ENCODE peak calls at places on chromosome 14, in ten cellular contexts. A is cardiac muscle cell; J is progenitor cell of endocrine pancreas; H is upper lobe of right lung; Q is activated CD8-positive, alpha-beta T cell treated with anti-CD3 and anti-CD28 coated beads for 36 hours; Z is thoracic aorta; W is left ventricle myocardium inferior; R is cardiac fibroblast; T is CD8-positive, alpha-beta T cell; D is astrocyte of the cerebellum. S is an unnamed sample.

GRCh38 chr14:24132061-24132685 is 1.7 kb downstream of the FITM1 start:
- DNase-seq in J (no peak), R (no peak), Q (peak; percentile 57), Z (no peak), H (no peak), A (no peak), D (no peak), T (peak; percentile 35), W (no peak), S (no peak)

GRCh38 chr14:98634043-98634820 is 637.8 kb downstream of the BCL11B start:
- DNase-seq in W (no peak), Z (no peak), H (no peak), R (no peak), D (no peak), J (no peak), A (no peak), Q (no peak), T (no peak), S (no peak)

GRCh38 chr14:105178069-105178867 is 2.8 kb downstream of the NUDT14 start:
- DNase-seq in J (no peak), R (no peak), D (no peak), Q (no peak), T (no peak), W (no peak), Z (no peak), A (no peak), H (no peak), S (no peak)

GRCh38 chr14:99808133-99808505 is 14.9 kb downstream of the EML1 start:
- DNase-seq in J (no peak), W (no peak), A (no peak), Q (no peak), T (no peak), D (no peak), Z (no peak), R (no peak), H (no peak), S (no peak)

GRCh38 chr14:69048456-69048855 is 69.4 kb upstream of the ACTN1 start:
- DNase-seq in R (no peak), H (no peak), W (no peak), J (no peak), Z (no peak), D (no peak), Q (peak; percentile 50), T (peak; percentile 44), A (no peak), S (no peak)

GRCh38 chr14:52080171-52080800 is 11.4 kb upstream of the NID2 start:
- DNase-seq in W (no peak), Z (no peak), A (no peak), H (no peak), J (no peak), R (peak; percentile 90), D (no peak), T (no peak), Q (no peak), S (no peak)

GRCh38 chr14:74515891-74516412 is 22.4 kb downstream of the ISCA2 start:
- DNase-seq in W (peak; percentile 7), T (no peak), J (no peak), Z (no peak), H (peak; percentile 45), Q (no peak), R (no peak), D (no peak), A (no peak), S (no peak)

GRCh38 chr14:35215110-35215872 is 76.9 kb upstream of the PSMA6 start:
- DNase-seq in T (no peak), A (peak; percentile 43), Q (no peak), W (no peak), H (no peak), Z (no peak), R (peak; percentile 84), J (no peak), D (peak; percentile 51), S (peak; percentile 32)

GRCh38 chr14:92026548-92027190 is 13.2 kb downstream of the TRIP11 start:
- DNase-seq in W (no peak), T (no peak), J (no peak), D (no peak), Q (peak; percentile 70), R (no peak), A (no peak), H (no peak), Z (no peak), S (no peak)

GRCh38 chr14:100150932-100151587 is 8.4 kb downstream of the DEGS2 start:
- DNase-seq in Q (no peak), J (no peak), T (no peak), R (no peak), Z (no peak), A (no peak), D (no peak), W (no peak), H (no peak), S (no peak)

GRCh38 chr14:75979641-75980422 is 2.0 kb downstream of the TGFB3 start:
- DNase-seq in A (no peak), Q (no peak), T (no peak), Z (no peak), J (no peak), W (no peak), D (no peak), R (no peak), H (no peak), S (no peak)

GRCh38 chr14:67575684-67576083 is 24.4 kb downstream of the PIGH start:
- DNase-seq in H (peak; percentile 64), R (no peak), A (no peak), W (no peak), T (no peak), Z (no peak), Q (no peak), J (no peak), D (no peak), S (no peak)
- TF ChIP-seq CTCF in H (no peak), R (no peak), A (no peak), W (no peak), T (no peak), Z (no peak), Q (no peak), J (no peak), D (no peak), S (no peak)

GRCh38 chr14:79972230-79972629 is 239.1 kb downstream of the DIO2 start:
- DNase-seq in J (no peak), Z (no peak), D (peak; percentile 26), W (no peak), T (no peak), Q (no peak), A (no peak), R (peak; percentile 16), H (no peak), S (no peak)
- TF ChIP-seq CTCF in J (no peak), Z (no peak), D (no peak), W (no peak), T (no peak), Q (no peak), A (no peak), R (no peak), H (no peak), S (no peak)

DNA sequence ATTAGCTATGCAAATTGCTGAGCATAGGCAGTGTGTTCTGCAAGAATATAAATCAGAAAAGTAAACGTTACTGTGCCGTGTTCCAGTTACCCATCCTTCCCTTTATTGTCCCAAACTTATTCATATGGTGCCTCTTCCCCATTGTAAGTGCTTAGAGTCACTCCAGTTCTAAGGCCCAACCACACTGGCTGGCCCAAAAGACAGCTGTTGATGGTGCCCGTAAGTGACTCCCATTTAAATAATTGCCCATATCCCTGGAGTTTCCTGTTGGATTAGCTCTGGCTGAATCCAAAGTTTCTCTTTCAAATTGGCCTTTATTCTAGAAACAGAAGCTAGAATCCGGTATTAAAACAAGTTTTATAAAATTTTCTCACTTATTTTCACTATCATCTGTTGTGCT is 400.1 kb upstream of the DDHD1 start:
- DNase-seq in T (no peak), D (no peak), Q (no peak), J (no peak), R (no peak), A (no peak), H (no peak), W (no peak), Z (no peak), S (no peak)
- TF ChIP-seq CTCF in T (no peak), D (no peak), Q (no peak), J (no peak), R (no peak), A (no peak), H (no peak), W (no peak), Z (no peak), S (no peak)

DNA sequence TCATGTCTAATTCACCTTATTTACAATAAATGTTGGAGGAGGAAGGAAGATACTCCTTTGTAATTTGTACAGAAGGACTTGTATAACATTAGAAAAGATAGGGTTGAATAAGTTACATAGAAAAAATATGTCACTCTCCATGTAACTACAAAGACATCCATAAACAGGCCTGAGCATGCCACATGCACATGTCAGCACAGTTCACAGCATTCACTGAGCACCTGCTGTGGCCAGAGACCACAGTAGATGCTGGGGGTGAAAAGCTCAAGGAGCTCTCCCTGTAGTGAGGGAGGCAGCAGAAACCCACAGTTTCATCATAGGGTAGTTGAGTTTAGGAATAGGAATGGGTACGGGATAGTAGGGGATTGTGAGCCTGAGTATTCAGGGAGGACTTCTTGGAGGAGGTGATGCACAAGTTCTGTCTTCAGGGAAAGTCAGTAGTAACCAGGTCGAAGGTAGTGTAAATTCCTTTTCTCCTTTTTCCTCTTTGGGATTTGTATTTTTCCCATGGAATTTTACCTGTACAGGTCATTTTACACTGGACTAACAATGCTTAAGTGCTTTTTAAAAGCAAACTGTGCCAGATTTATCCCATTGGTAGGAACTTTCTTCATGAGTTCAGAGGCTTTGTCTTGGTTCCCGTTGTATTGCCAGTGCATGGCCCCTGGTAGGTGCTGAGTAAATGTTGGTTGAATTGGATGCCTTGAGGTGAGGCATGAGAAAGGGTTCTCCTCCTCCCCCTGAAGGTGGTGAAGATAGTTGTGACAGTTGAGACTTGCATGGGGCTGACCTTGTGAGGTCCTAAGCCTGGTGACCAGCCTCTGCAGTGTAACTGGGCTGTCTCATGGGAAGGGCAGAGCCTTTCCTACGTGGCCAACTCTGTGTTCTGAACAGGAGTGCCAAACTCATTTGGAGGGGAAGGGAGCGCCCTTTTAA is 20.2 kb downstream of the PRKCH start:
- DNase-seq in R (no peak), Q (peak; percentile 61), J (no peak), Z (no peak), A (no peak), H (no peak), D (no peak), T (peak; percentile 26), W (no peak), S (no peak)
- TF ChIP-seq CTCF in R (no peak), Q (no peak), J (no peak), Z (no peak), A (no peak), H (no peak), D (no peak), T (no peak), W (no peak), S (no peak)

DNA sequence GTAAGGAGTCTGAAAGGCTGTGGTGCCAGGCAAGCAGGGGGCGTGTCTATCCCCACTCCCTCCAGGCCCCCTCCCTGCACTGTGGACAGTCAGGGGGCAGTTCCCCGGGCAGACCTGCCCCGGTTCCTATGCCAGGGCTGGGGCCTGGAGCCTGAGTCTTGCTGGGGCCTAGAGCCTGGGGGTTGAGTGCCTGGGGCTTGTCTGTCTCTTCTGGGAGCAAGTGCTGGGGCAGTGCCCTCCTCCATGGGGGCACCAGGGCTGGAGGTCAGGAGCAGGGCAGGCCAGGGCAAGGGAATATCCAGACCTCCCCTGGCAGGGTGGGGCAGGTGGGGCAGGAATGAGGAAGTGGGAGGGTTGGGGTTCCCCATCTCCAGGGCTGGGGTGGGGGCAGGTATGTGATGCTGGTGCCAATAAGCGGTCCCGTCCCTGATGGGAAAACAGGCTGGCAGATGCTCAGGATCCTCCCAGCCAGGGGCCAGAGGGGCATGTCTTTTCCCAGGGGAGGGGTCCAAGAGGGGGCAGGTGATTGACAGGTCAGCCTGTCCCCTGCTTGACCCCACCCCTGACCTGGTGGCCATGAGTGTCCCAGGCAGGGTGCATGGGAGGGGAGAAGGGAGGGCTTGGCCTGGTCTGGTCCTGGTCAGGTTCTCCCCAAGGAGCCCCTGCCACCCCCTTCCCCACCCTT is 11.8 kb upstream of the TNFAIP2 start:
- DNase-seq in R (no peak), W (no peak), J (no peak), Z (no peak), D (no peak), H (no peak), T (no peak), A (no peak), Q (no peak), S (no peak)
- TF ChIP-seq CTCF in R (no peak), W (no peak), J (no peak), Z (no peak), D (no peak), H (no peak), T (no peak), A (no peak), Q (no peak), S (no peak)